ENCODE peak calls at places on chromosomes 5 and 9, in eight cellular contexts. V is HepG2, T is esophagus muscularis mucosa, B is ovary, R is tibial nerve, Q is SK-N-SH, U is A549, K is stomach. C is an unnamed sample.

GRCh38 chr5:161410640-161411039 is 135.9 kb downstream of the GABRB2 start:
- DNase-seq in V (no peak), T (no peak), B (no peak), R (no peak), Q (no peak), U (no peak), K (no peak), C (no peak)

GRCh38 chr5:2695200-2695891 is 56.1 kb downstream of the IRX2 start:
- DNase-seq in V (peak; percentile 42), T (no peak), B (no peak), R (no peak), Q (no peak), U (no peak), K (peak; percentile 44), C (peak; percentile 44)

GRCh38 chr5:176986280-176986679 is 20.3 kb downstream of the UIMC1 start:
- DNase-seq in V (no peak), T (no peak), B (no peak), R (no peak), Q (no peak), U (no peak), K (no peak), C (no peak)

GRCh38 chr9:112174223-112174964 is 703 bp downstream of the SUSD1 start:
- DNase-seq in V (peak; percentile 44), T (no peak), B (no peak), R (no peak), Q (peak; percentile 92), U (peak; percentile 69), K (peak; percentile 79), C (no peak)

GRCh38 chr9:122379340-122379739 is 8.5 kb downstream of the PTGS1 start:
- DNase-seq in V (no peak), T (no peak), B (no peak), R (no peak), Q (no peak), U (peak; percentile 35), K (no peak), C (no peak)

GRCh38 chr5:112862085-112862484 is 998 bp downstream of the SRP19 start:
- DNase-seq in V (peak; percentile 20), T (no peak), B (no peak), R (no peak), Q (peak; percentile 30), U (no peak), K (no peak), C (no peak)

GRCh38 chr9:126150411-126151030 is 176.1 kb upstream of the MVB12B start:
- DNase-seq in V (peak; percentile 33), T (peak; percentile 82), B (no peak), R (no peak), Q (peak; percentile 52), U (no peak), K (peak; percentile 2), C (no peak)

GRCh38 chr9:34653131-34653530 is 1.1 kb downstream of the IL11RA start:
- DNase-seq in V (no peak), T (no peak), B (peak; percentile 37), R (no peak), Q (peak; percentile 48), U (no peak), K (no peak), C (no peak)

GRCh38 chr5:113451797-113452196 is 17.0 kb upstream of the TSSK1B start:
- DNase-seq in V (no peak), T (no peak), B (no peak), R (no peak), Q (no peak), U (no peak), K (no peak), C (no peak)

GRCh38 chr9:132154925-132155324 is 6.9 kb upstream of the NTNG2 start:
- DNase-seq in V (no peak), T (no peak), B (no peak), R (no peak), Q (peak; percentile 60), U (no peak), K (no peak), C (no peak)

GRCh38 chr9:97934321-97935115 is 3.5 kb downstream of the HEMGN start:
- DNase-seq in V (no peak), T (no peak), B (no peak), R (no peak), Q (no peak), U (no peak), K (no peak), C (no peak)

GRCh38 chr9:78567693-78568092 is 270.8 kb downstream of the PSAT1 start:
- DNase-seq in V (no peak), T (peak; percentile 57), B (no peak), R (no peak), Q (no peak), U (no peak), K (no peak), C (no peak)

GRCh38 chr5:142725231-142726187 is 39.6 kb upstream of the FGF1 start:
- DNase-seq in V (no peak), T (no peak), B (no peak), R (no peak), Q (no peak), U (no peak), K (no peak), C (no peak)

GRCh38 chr9:133821606-133822438 is 83.7 kb upstream of the SARDH start:
- DNase-seq in V (no peak), T (no peak), B (no peak), R (no peak), Q (no peak), U (no peak), K (no peak), C (no peak)

DNA sequence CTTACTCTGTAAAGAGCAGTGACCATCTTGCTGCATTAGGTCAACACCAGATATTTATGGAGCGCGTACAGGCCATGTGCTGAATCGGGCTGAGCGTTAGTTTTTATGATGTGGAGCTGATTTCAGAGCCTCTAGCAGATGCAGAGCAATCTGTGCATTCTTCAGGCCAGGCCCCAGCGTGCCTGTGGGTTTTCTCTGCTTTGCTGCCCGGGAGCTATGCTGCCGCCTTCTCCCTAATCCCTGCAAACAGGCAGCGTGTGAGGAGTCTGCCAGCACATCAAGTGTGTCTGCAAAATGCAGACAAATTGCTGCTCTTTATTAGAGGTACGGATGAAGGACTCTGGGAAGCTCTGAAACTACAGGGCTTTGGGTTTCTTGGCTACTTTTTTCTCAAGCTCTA is 170.0 kb downstream of the NTRK2 start:
- DNase-seq in V (no peak), T (no peak), B (no peak), R (no peak), Q (peak; percentile 26), U (no peak), K (no peak), C (no peak)
- TF ChIP-seq EP300 in V (no peak), T (no peak), B (no peak), R (no peak), Q (no peak), U (no peak), K (no peak), C (no peak)

GRCh38 chr5:64295100-64295499 is 129.5 kb downstream of the RNF180 start:
- DNase-seq in V (no peak), T (no peak), B (no peak), R (no peak), Q (no peak), U (no peak), K (no peak), C (no peak)
- TF ChIP-seq EP300 in V (no peak), T (no peak), B (no peak), R (no peak), Q (no peak), U (no peak), K (no peak), C (no peak)

DNA sequence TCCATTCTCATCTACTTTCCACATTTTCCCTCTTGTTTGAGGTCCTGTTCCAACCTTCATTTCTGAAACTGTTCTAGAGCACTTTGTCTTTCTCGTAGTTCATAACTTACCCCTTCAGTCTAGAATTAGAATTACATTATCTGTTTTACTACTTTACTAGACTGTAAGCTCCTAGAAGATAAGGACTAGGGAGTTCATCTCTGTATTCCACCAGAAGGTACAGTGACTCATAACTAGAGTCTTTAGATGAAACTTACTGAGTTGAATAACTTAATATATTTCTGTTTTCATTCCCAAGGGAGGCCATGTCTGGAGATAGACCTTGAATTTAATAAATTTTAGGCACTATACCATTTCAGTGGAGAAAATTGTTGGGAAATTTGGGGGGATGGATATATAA is 38.7 kb downstream of the G3BP1 start:
- DNase-seq in V (no peak), T (no peak), B (no peak), R (no peak), Q (no peak), U (no peak), K (no peak), C (no peak)
- TF ChIP-seq EP300 in V (no peak), T (no peak), B (no peak), R (no peak), Q (no peak), U (no peak), K (no peak), C (no peak)

DNA sequence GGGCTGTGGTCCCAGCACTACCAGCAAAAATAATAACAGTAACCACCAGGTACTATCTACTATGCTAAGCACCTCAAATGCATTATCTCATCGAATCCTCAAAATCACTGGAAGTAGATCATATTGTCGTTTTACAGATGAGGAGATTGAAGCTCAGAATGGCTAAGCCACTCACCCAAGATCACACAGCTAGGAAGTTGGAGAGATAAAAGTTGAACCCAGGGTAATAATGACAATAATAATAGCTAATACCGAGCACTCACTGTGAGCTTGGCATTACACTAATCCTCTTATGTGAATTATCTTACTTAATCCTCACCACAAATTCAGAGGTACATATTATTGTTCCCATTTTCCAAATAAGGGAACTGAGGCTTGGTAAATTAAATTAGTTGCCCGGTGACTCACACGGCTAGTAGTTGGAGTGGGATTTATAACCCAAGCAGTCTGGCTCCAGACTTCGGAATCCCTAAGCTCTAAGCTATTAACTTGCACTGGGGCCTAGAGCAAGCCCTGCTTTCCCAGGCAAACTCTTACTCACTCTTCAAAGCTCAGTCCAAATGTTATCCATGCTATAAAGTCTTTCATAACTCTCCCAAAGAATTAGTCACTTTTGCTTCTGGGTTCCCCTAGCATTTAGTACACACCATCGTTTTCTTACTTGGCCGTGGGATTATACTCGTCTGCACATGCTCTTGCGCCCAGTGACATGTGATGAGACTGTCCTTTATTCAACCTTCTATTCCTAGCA is 3.8 kb downstream of the ARSI start:
- DNase-seq in V (no peak), T (no peak), B (no peak), R (no peak), Q (no peak), U (peak; percentile 67), K (no peak), C (peak; percentile 84)
- TF ChIP-seq EP300 in V (no peak), T (no peak), B (no peak), R (peak; percentile 30), Q (no peak), U (no peak), K (no peak), C (no peak)

GRCh38 chr5:94746731-94747124 is 128.3 kb downstream of the SLF1 start:
- DNase-seq in V (no peak), T (no peak), B (no peak), R (no peak), Q (no peak), U (no peak), K (no peak), C (no peak)
- TF ChIP-seq EP300 in V (no peak), T (no peak), B (no peak), R (no peak), Q (no peak), U (no peak), K (no peak), C (no peak)

C was measured in sigmoid colon.